ENCODE peak calls at places on chromosomes 13 and 19, in nine cellular contexts. One of them, this sample, is unnamed.

GRCh38 chr19:45097776-45098520 is 5.0 kb downstream of the PPP1R37 start:
- DNase-seq in ascending aorta: no peak
- DNase-seq in uterus: peak
- DNase-seq in Caco-2: peak
- DNase-seq in cardiac fibroblast: peak
- DNase-seq in foreskin keratinocyte: peak
- DNase-seq in left ventricle myocardium inferior: peak
- DNase-seq in CD8-positive, alpha-beta T cell: no peak
- DNase-seq in tibial artery: no peak
- DNase-seq in this sample: no peak

GRCh38 chr19:13398780-13399726 is 107.2 kb downstream of the CACNA1A start:
- DNase-seq in ascending aorta: no peak
- DNase-seq in uterus: no peak
- DNase-seq in Caco-2: no peak
- DNase-seq in cardiac fibroblast: peak
- DNase-seq in foreskin keratinocyte: peak
- DNase-seq in left ventricle myocardium inferior: peak
- DNase-seq in CD8-positive, alpha-beta T cell: no peak
- DNase-seq in tibial artery: no peak
- DNase-seq in this sample: no peak

GRCh38 chr19:18795540-18795939 is 4.4 kb upstream of the COMP start:
- DNase-seq in ascending aorta: no peak
- DNase-seq in uterus: no peak
- DNase-seq in Caco-2: peak
- DNase-seq in cardiac fibroblast: peak
- DNase-seq in foreskin keratinocyte: no peak
- DNase-seq in left ventricle myocardium inferior: no peak
- DNase-seq in CD8-positive, alpha-beta T cell: no peak
- DNase-seq in tibial artery: no peak
- DNase-seq in this sample: no peak

GRCh38 chr13:67048084-67048792 is 181.9 kb downstream of the PCDH9 start:
- DNase-seq in ascending aorta: no peak
- DNase-seq in uterus: no peak
- DNase-seq in Caco-2: no peak
- DNase-seq in cardiac fibroblast: peak
- DNase-seq in foreskin keratinocyte: peak
- DNase-seq in left ventricle myocardium inferior: no peak
- DNase-seq in CD8-positive, alpha-beta T cell: no peak
- DNase-seq in tibial artery: no peak
- DNase-seq in this sample: no peak

GRCh38 chr19:7287716-7288115 is 6.5 kb downstream of the INSR start:
- DNase-seq in ascending aorta: no peak
- DNase-seq in uterus: no peak
- DNase-seq in Caco-2: peak
- DNase-seq in cardiac fibroblast: no peak
- DNase-seq in foreskin keratinocyte: no peak
- DNase-seq in left ventricle myocardium inferior: no peak
- DNase-seq in CD8-positive, alpha-beta T cell: no peak
- DNase-seq in tibial artery: no peak
- DNase-seq in this sample: no peak

GRCh38 chr13:101053694-101054093 is 362.6 kb downstream of the NALCN start:
- DNase-seq in ascending aorta: no peak
- DNase-seq in uterus: no peak
- DNase-seq in Caco-2: no peak
- DNase-seq in cardiac fibroblast: no peak
- DNase-seq in foreskin keratinocyte: no peak
- DNase-seq in left ventricle myocardium inferior: no peak
- DNase-seq in CD8-positive, alpha-beta T cell: no peak
- DNase-seq in tibial artery: no peak
- DNase-seq in this sample: no peak

GRCh38 chr19:10565028-10565566 is 713 bp downstream of the KRI1 start:
- DNase-seq in ascending aorta: no peak
- DNase-seq in uterus: no peak
- DNase-seq in Caco-2: no peak
- DNase-seq in cardiac fibroblast: peak
- DNase-seq in foreskin keratinocyte: no peak
- DNase-seq in left ventricle myocardium inferior: no peak
- DNase-seq in CD8-positive, alpha-beta T cell: peak
- DNase-seq in tibial artery: peak
- DNase-seq in this sample: peak

GRCh38 chr13:99796175-99796819 is 175.3 kb downstream of the ZIC5 start:
- DNase-seq in ascending aorta: no peak
- DNase-seq in uterus: no peak
- DNase-seq in Caco-2: peak
- DNase-seq in cardiac fibroblast: peak
- DNase-seq in foreskin keratinocyte: peak
- DNase-seq in left ventricle myocardium inferior: no peak
- DNase-seq in CD8-positive, alpha-beta T cell: no peak
- DNase-seq in tibial artery: no peak
- DNase-seq in this sample: no peak

GRCh38 chr19:31402529-31402928 is 53.3 kb upstream of the TSHZ3 start:
- DNase-seq in ascending aorta: no peak
- DNase-seq in uterus: no peak
- DNase-seq in Caco-2: no peak
- DNase-seq in cardiac fibroblast: no peak
- DNase-seq in foreskin keratinocyte: no peak
- DNase-seq in left ventricle myocardium inferior: no peak
- DNase-seq in CD8-positive, alpha-beta T cell: no peak
- DNase-seq in tibial artery: no peak
- DNase-seq in this sample: no peak

GRCh38 chr19:2015611-2015950 is at the start of gene BTBD2:
- DNase-seq in ascending aorta: no peak
- DNase-seq in uterus: peak
- DNase-seq in Caco-2: peak
- DNase-seq in cardiac fibroblast: peak
- DNase-seq in foreskin keratinocyte: peak
- DNase-seq in left ventricle myocardium inferior: no peak
- DNase-seq in CD8-positive, alpha-beta T cell: no peak
- DNase-seq in tibial artery: peak
- DNase-seq in this sample: peak

GRCh38 chr13:35512271-35512920 is 35.9 kb upstream of the MAB21L1 start:
- DNase-seq in ascending aorta: no peak
- DNase-seq in uterus: peak
- DNase-seq in Caco-2: no peak
- DNase-seq in cardiac fibroblast: peak
- DNase-seq in foreskin keratinocyte: peak
- DNase-seq in left ventricle myocardium inferior: no peak
- DNase-seq in CD8-positive, alpha-beta T cell: no peak
- DNase-seq in tibial artery: no peak
- DNase-seq in this sample: no peak

GRCh38 chr13:62702502-62702901 is 1286.9 kb upstream of the PCDH20 start:
- DNase-seq in ascending aorta: no peak
- DNase-seq in uterus: no peak
- DNase-seq in Caco-2: no peak
- DNase-seq in cardiac fibroblast: no peak
- DNase-seq in foreskin keratinocyte: no peak
- DNase-seq in left ventricle myocardium inferior: no peak
- DNase-seq in CD8-positive, alpha-beta T cell: no peak
- DNase-seq in tibial artery: no peak
- DNase-seq in this sample: no peak

GRCh38 chr13:101258071-101258470 is 158.2 kb downstream of the NALCN start:
- DNase-seq in ascending aorta: no peak
- DNase-seq in uterus: no peak
- DNase-seq in Caco-2: no peak
- DNase-seq in cardiac fibroblast: peak
- DNase-seq in foreskin keratinocyte: peak
- DNase-seq in left ventricle myocardium inferior: no peak
- DNase-seq in CD8-positive, alpha-beta T cell: no peak
- DNase-seq in tibial artery: no peak
- DNase-seq in this sample: peak

GRCh38 chr13:98915563-98916348 is 62.1 kb downstream of the DOCK9 start:
- DNase-seq in ascending aorta: no peak
- DNase-seq in uterus: no peak
- DNase-seq in Caco-2: no peak
- DNase-seq in cardiac fibroblast: no peak
- DNase-seq in foreskin keratinocyte: peak
- DNase-seq in left ventricle myocardium inferior: no peak
- DNase-seq in CD8-positive, alpha-beta T cell: no peak
- DNase-seq in tibial artery: no peak
- DNase-seq in this sample: no peak

GRCh38 chr13:102309110-102309509 is 92.7 kb downstream of the FGF14 start:
- DNase-seq in ascending aorta: no peak
- DNase-seq in uterus: no peak
- DNase-seq in Caco-2: no peak
- DNase-seq in cardiac fibroblast: no peak
- DNase-seq in foreskin keratinocyte: peak
- DNase-seq in left ventricle myocardium inferior: no peak
- DNase-seq in CD8-positive, alpha-beta T cell: no peak
- DNase-seq in tibial artery: no peak
- DNase-seq in this sample: no peak

GRCh38 chr19:28208745-28209144 is 1004.2 kb downstream of the UQCRFS1 start:
- DNase-seq in ascending aorta: no peak
- DNase-seq in uterus: no peak
- DNase-seq in Caco-2: no peak
- DNase-seq in cardiac fibroblast: no peak
- DNase-seq in foreskin keratinocyte: no peak
- DNase-seq in left ventricle myocardium inferior: no peak
- DNase-seq in CD8-positive, alpha-beta T cell: no peak
- DNase-seq in tibial artery: no peak
- DNase-seq in this sample: no peak

GRCh38 chr13:79612604-79613003 is 131.6 kb downstream of the NDFIP2 start:
- DNase-seq in ascending aorta: no peak
- DNase-seq in uterus: no peak
- DNase-seq in Caco-2: no peak
- DNase-seq in cardiac fibroblast: no peak
- DNase-seq in foreskin keratinocyte: no peak
- DNase-seq in left ventricle myocardium inferior: no peak
- DNase-seq in CD8-positive, alpha-beta T cell: no peak
- DNase-seq in tibial artery: no peak
- DNase-seq in this sample: no peak

GRCh38 chr13:45082964-45083363 is 37.3 kb upstream of the GTF2F2 start:
- DNase-seq in ascending aorta: no peak
- DNase-seq in uterus: no peak
- DNase-seq in Caco-2: no peak
- DNase-seq in cardiac fibroblast: peak
- DNase-seq in foreskin keratinocyte: peak
- DNase-seq in left ventricle myocardium inferior: no peak
- DNase-seq in CD8-positive, alpha-beta T cell: no peak
- DNase-seq in tibial artery: no peak
- DNase-seq in this sample: no peak

GRCh38 chr19:52592301-52592700 is 22.2 kb downstream of the ZNF701 start:
- DNase-seq in ascending aorta: no peak
- DNase-seq in uterus: no peak
- DNase-seq in Caco-2: no peak
- DNase-seq in cardiac fibroblast: no peak
- DNase-seq in foreskin keratinocyte: no peak
- DNase-seq in left ventricle myocardium inferior: no peak
- DNase-seq in CD8-positive, alpha-beta T cell: no peak
- DNase-seq in tibial artery: no peak
- DNase-seq in this sample: no peak
- TF ChIP-seq CTCF in ascending aorta: no peak
- TF ChIP-seq CTCF in uterus: no peak
- TF ChIP-seq CTCF in Caco-2: no peak
- TF ChIP-seq CTCF in cardiac fibroblast: no peak
- TF ChIP-seq CTCF in foreskin keratinocyte: no peak
- TF ChIP-seq CTCF in left ventricle myocardium inferior: no peak
- TF ChIP-seq CTCF in CD8-positive, alpha-beta T cell: no peak
- TF ChIP-seq CTCF in tibial artery: no peak
- TF ChIP-seq CTCF in this sample: no peak

DNA sequence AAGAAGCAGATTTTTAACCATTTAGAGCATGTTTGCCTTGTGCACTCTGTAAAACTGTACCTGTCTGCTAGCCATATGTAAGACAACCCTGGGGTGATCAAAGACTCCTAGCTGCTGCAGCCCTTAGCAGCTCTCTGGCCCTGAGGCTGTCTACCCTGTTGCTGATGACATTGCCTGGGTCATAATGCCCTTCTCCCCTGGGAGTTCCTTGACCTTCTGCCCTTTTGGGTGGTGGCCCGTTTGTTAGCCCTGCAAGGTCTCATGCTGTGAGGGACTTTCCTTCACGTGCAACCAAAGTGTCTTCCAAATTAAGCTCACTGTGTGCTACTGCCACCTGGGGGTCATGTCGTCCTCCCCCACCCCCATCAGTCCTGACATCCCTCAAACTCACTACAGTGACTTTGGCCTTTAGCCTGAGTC is 7.4 kb downstream of the GPC6 start:
- DNase-seq in ascending aorta: no peak
- DNase-seq in uterus: no peak
- DNase-seq in Caco-2: no peak
- DNase-seq in cardiac fibroblast: no peak
- DNase-seq in foreskin keratinocyte: no peak
- DNase-seq in left ventricle myocardium inferior: no peak
- DNase-seq in CD8-positive, alpha-beta T cell: no peak
- DNase-seq in tibial artery: no peak
- DNase-seq in this sample: peak
- TF ChIP-seq CTCF in ascending aorta: no peak
- TF ChIP-seq CTCF in uterus: no peak
- TF ChIP-seq CTCF in Caco-2: peak
- TF ChIP-seq CTCF in cardiac fibroblast: no peak
- TF ChIP-seq CTCF in foreskin keratinocyte: peak
- TF ChIP-seq CTCF in left ventricle myocardium inferior: no peak
- TF ChIP-seq CTCF in CD8-positive, alpha-beta T cell: no peak
- TF ChIP-seq CTCF in tibial artery: peak
- TF ChIP-seq CTCF in this sample: no peak

GRCh38 chr13:21176195-21176981 is at the start of the genes MRPL57 and SKA3:
- DNase-seq in ascending aorta: peak
- DNase-seq in uterus: peak
- DNase-seq in Caco-2: peak
- DNase-seq in cardiac fibroblast: peak
- DNase-seq in foreskin keratinocyte: peak
- DNase-seq in left ventricle myocardium inferior: peak
- DNase-seq in CD8-positive, alpha-beta T cell: peak
- DNase-seq in tibial artery: peak
- DNase-seq in this sample: peak
- TF ChIP-seq CTCF in ascending aorta: peak
- TF ChIP-seq CTCF in uterus: peak
- TF ChIP-seq CTCF in Caco-2: no peak
- TF ChIP-seq CTCF in cardiac fibroblast: peak
- TF ChIP-seq CTCF in foreskin keratinocyte: no peak
- TF ChIP-seq CTCF in left ventricle myocardium inferior: peak
- TF ChIP-seq CTCF in CD8-positive, alpha-beta T cell: no peak
- TF ChIP-seq CTCF in tibial artery: peak
- TF ChIP-seq CTCF in this sample: no peak

GRCh38 chr13:77829963-77830362 is 88.7 kb downstream of the EDNRB start:
- DNase-seq in ascending aorta: no peak
- DNase-seq in uterus: no peak
- DNase-seq in Caco-2: no peak
- DNase-seq in cardiac fibroblast: no peak
- DNase-seq in foreskin keratinocyte: no peak
- DNase-seq in left ventricle myocardium inferior: no peak
- DNase-seq in CD8-positive, alpha-beta T cell: no peak
- DNase-seq in tibial artery: no peak
- DNase-seq in this sample: no peak

GRCh38 chr13:77833331-77833863 is 85.2 kb downstream of the EDNRB start:
- DNase-seq in ascending aorta: no peak
- DNase-seq in uterus: peak
- DNase-seq in Caco-2: no peak
- DNase-seq in cardiac fibroblast: peak
- DNase-seq in foreskin keratinocyte: peak
- DNase-seq in left ventricle myocardium inferior: no peak
- DNase-seq in CD8-positive, alpha-beta T cell: no peak
- DNase-seq in tibial artery: no peak
- DNase-seq in this sample: no peak

GRCh38 chr13:77832339-77833100 is 86.1 kb downstream of the EDNRB start:
- DNase-seq in ascending aorta: no peak
- DNase-seq in uterus: no peak
- DNase-seq in Caco-2: no peak
- DNase-seq in cardiac fibroblast: peak
- DNase-seq in foreskin keratinocyte: no peak
- DNase-seq in left ventricle myocardium inferior: no peak
- DNase-seq in CD8-positive, alpha-beta T cell: no peak
- DNase-seq in tibial artery: no peak
- DNase-seq in this sample: no peak

GRCh38 chr13:77828815-77829214 is 89.8 kb downstream of the EDNRB start:
- DNase-seq in ascending aorta: no peak
- DNase-seq in uterus: no peak
- DNase-seq in Caco-2: no peak
- DNase-seq in cardiac fibroblast: no peak
- DNase-seq in foreskin keratinocyte: no peak
- DNase-seq in left ventricle myocardium inferior: no peak
- DNase-seq in CD8-positive, alpha-beta T cell: no peak
- DNase-seq in tibial artery: no peak
- DNase-seq in this sample: no peak

GRCh38 chr13:77831870-77832269 is 86.8 kb downstream of the EDNRB start:
- DNase-seq in ascending aorta: no peak
- DNase-seq in uterus: no peak
- DNase-seq in Caco-2: no peak
- DNase-seq in cardiac fibroblast: no peak
- DNase-seq in foreskin keratinocyte: no peak
- DNase-seq in left ventricle myocardium inferior: no peak
- DNase-seq in CD8-positive, alpha-beta T cell: no peak
- DNase-seq in tibial artery: no peak
- DNase-seq in this sample: no peak
- TF ChIP-seq CTCF in ascending aorta: no peak
- TF ChIP-seq CTCF in uterus: no peak
- TF ChIP-seq CTCF in Caco-2: no peak
- TF ChIP-seq CTCF in cardiac fibroblast: no peak
- TF ChIP-seq CTCF in foreskin keratinocyte: no peak
- TF ChIP-seq CTCF in left ventricle myocardium inferior: no peak
- TF ChIP-seq CTCF in CD8-positive, alpha-beta T cell: no peak
- TF ChIP-seq CTCF in tibial artery: no peak
- TF ChIP-seq CTCF in this sample: no peak